ENCODE peak calls at places on chromosome 15, in five cellular contexts. N is effector CD4-positive, alpha-beta T cell; W is ureter; Z is activated CD4-positive, alpha-beta memory T cell treated with anti-CD3 and anti-CD28 coated beads for 36 hours; G is pons. H is an unnamed sample.

GRCh38 chr15:100926258-100926657 is 7.1 kb downstream of the LRRK1 start:
- DNase-seq in G (no peak), Z (no peak), W (no peak), N (no peak), H (no peak)

GRCh38 chr15:71679223-71680078 is 130.9 kb upstream of the NR2E3 start:
- DNase-seq in G (no peak), Z (no peak), N (no peak), W (no peak), H (no peak)

GRCh38 chr15:59649603-59650002 is 7.7 kb downstream of the GTF2A2 start:
- DNase-seq in W (no peak), G (no peak), N (no peak), Z (no peak), H (no peak)

GRCh38 chr15:58865420-58865880 is 68.0 kb downstream of the SLTM start:
- DNase-seq in Z (no peak), W (no peak), N (no peak), G (no peak), H (no peak)

GRCh38 chr15:60799885-60800728 is 321.2 kb upstream of the ICE2 start:
- DNase-seq in G (no peak), W (no peak), Z (peak), N (no peak), H (no peak)

GRCh38 chr15:69140306-69140705 is 20.1 kb upstream of the GLCE start:
- DNase-seq in Z (no peak), N (no peak), G (no peak), W (no peak), H (no peak)

GRCh38 chr15:70447511-70447910 is 315.8 kb downstream of the UACA start:
- DNase-seq in W (no peak), N (no peak), Z (no peak), G (peak), H (no peak)

GRCh38 chr15:77871838-77872371 is 205.6 kb downstream of the TBC1D2B start:
- DNase-seq in G (no peak), N (no peak), W (no peak), Z (no peak), H (no peak)

GRCh38 chr15:90557651-90558084 is 27.9 kb downstream of the CRTC3 start:
- DNase-seq in G (peak), W (peak), N (no peak), Z (no peak), H (peak)

GRCh38 chr15:46708226-46708625 is 1009.1 kb upstream of the SEMA6D start:
- DNase-seq in W (no peak), N (no peak), G (no peak), Z (no peak), H (no peak)

GRCh38 chr15:65963911-65964482 is 94.7 kb downstream of the RAB11A start:
- DNase-seq in G (no peak), W (no peak), N (no peak), Z (no peak), H (no peak)

H was measured in hypothalamus.